ENCODE peak calls at places on chromosomes 12 and 14, in six cellular contexts. One of them, this sample, is unnamed.

GRCh38 chr12:33575346-33575745 is 135.7 kb upstream of the SYT10 start:
- DNase-seq in H1: no peak
- DNase-seq in thyroid gland: no peak
- DNase-seq in stomach: no peak
- DNase-seq in tibial nerve: no peak
- DNase-seq in esophagus squamous epithelium: no peak
- DNase-seq in this sample: no peak

GRCh38 chr14:85675957-85676356 is 146.0 kb downstream of the FLRT2 start:
- DNase-seq in H1: no peak
- DNase-seq in thyroid gland: no peak
- DNase-seq in stomach: no peak
- DNase-seq in tibial nerve: no peak
- DNase-seq in esophagus squamous epithelium: no peak
- DNase-seq in this sample: no peak

GRCh38 chr12:75641031-75641780 is 129.8 kb upstream of the KRR1 start:
- DNase-seq in H1: no peak
- DNase-seq in thyroid gland: no peak
- DNase-seq in stomach: no peak
- DNase-seq in tibial nerve: no peak
- DNase-seq in esophagus squamous epithelium: no peak
- DNase-seq in this sample: no peak

GRCh38 chr14:95485222-95485819 is 31.1 kb downstream of the SYNE3 start:
- DNase-seq in H1: no peak
- DNase-seq in thyroid gland: no peak
- DNase-seq in stomach: no peak
- DNase-seq in tibial nerve: no peak
- DNase-seq in esophagus squamous epithelium: no peak
- DNase-seq in this sample: no peak

GRCh38 chr14:61260939-61261776 is 20.0 kb downstream of the TMEM30B start:
- DNase-seq in H1: no peak
- DNase-seq in thyroid gland: no peak
- DNase-seq in stomach: no peak
- DNase-seq in tibial nerve: no peak
- DNase-seq in esophagus squamous epithelium: no peak
- DNase-seq in this sample: no peak

GRCh38 chr14:34649344-34649743 is 19.4 kb upstream of the SNX6 start:
- DNase-seq in H1: no peak
- DNase-seq in thyroid gland: no peak
- DNase-seq in stomach: no peak
- DNase-seq in tibial nerve: no peak
- DNase-seq in esophagus squamous epithelium: no peak
- DNase-seq in this sample: no peak

GRCh38 chr12:121668750-121669524 is 517 bp downstream of the MORN3 start:
- DNase-seq in H1: peak; percentile 80
- DNase-seq in thyroid gland: peak; percentile 44
- DNase-seq in stomach: peak; percentile 39
- DNase-seq in tibial nerve: no peak
- DNase-seq in esophagus squamous epithelium: no peak
- DNase-seq in this sample: no peak

GRCh38 chr12:105480162-105480561 is 149.7 kb downstream of the C12orf75 start:
- DNase-seq in H1: no peak
- DNase-seq in thyroid gland: no peak
- DNase-seq in stomach: no peak
- DNase-seq in tibial nerve: no peak
- DNase-seq in esophagus squamous epithelium: no peak
- DNase-seq in this sample: no peak

GRCh38 chr12:51270847-51271518 is 768 bp upstream of the SMAGP start:
- DNase-seq in H1: no peak
- DNase-seq in thyroid gland: no peak
- DNase-seq in stomach: no peak
- DNase-seq in tibial nerve: no peak
- DNase-seq in esophagus squamous epithelium: no peak
- DNase-seq in this sample: no peak

GRCh38 chr14:77320238-77320935 is at the start of gene POMT2:
- DNase-seq in H1: peak; percentile 98
- DNase-seq in thyroid gland: peak; percentile 95
- DNase-seq in stomach: peak; percentile 95
- DNase-seq in tibial nerve: peak; percentile 86
- DNase-seq in esophagus squamous epithelium: peak; percentile 82
- DNase-seq in this sample: no peak

GRCh38 chr12:48956279-48957140 is 777 bp downstream of the ARF3 start:
- DNase-seq in H1: peak; percentile 83
- DNase-seq in thyroid gland: peak; percentile 85
- DNase-seq in stomach: peak; percentile 59
- DNase-seq in tibial nerve: peak; percentile 57
- DNase-seq in esophagus squamous epithelium: no peak
- DNase-seq in this sample: peak; percentile 96

GRCh38 chr14:75363156-75363555 is 64.7 kb upstream of the JDP2 start:
- DNase-seq in H1: no peak
- DNase-seq in thyroid gland: no peak
- DNase-seq in stomach: no peak
- DNase-seq in tibial nerve: no peak
- DNase-seq in esophagus squamous epithelium: no peak
- DNase-seq in this sample: no peak

GRCh38 chr12:44403185-44403584 is 472.9 kb downstream of the NELL2 start:
- DNase-seq in H1: no peak
- DNase-seq in thyroid gland: no peak
- DNase-seq in stomach: no peak
- DNase-seq in tibial nerve: no peak
- DNase-seq in esophagus squamous epithelium: no peak
- DNase-seq in this sample: no peak

GRCh38 chr12:47394070-47394469 is 311.8 kb downstream of the RPAP3 start:
- DNase-seq in H1: no peak
- DNase-seq in thyroid gland: no peak
- DNase-seq in stomach: no peak
- DNase-seq in tibial nerve: no peak
- DNase-seq in esophagus squamous epithelium: no peak
- DNase-seq in this sample: no peak

GRCh38 chr14:73829526-73830431 is 21.9 kb upstream of the PTGR2 start:
- DNase-seq in H1: no peak
- DNase-seq in thyroid gland: no peak
- DNase-seq in stomach: no peak
- DNase-seq in tibial nerve: no peak
- DNase-seq in esophagus squamous epithelium: no peak
- DNase-seq in this sample: no peak

GRCh38 chr14:69580009-69580577 is 5.4 kb upstream of the CCDC177 start:
- DNase-seq in H1: peak; percentile 76
- DNase-seq in thyroid gland: no peak
- DNase-seq in stomach: peak; percentile 30
- DNase-seq in tibial nerve: no peak
- DNase-seq in esophagus squamous epithelium: no peak
- DNase-seq in this sample: no peak

GRCh38 chr12:75974323-75975273 is 57.0 kb downstream of the PHLDA1 start:
- DNase-seq in H1: no peak
- DNase-seq in thyroid gland: no peak
- DNase-seq in stomach: no peak
- DNase-seq in tibial nerve: no peak
- DNase-seq in esophagus squamous epithelium: no peak
- DNase-seq in this sample: no peak

GRCh38 chr12:29713729-29714128 is 70.0 kb downstream of the TMTC1 start:
- DNase-seq in H1: no peak
- DNase-seq in thyroid gland: no peak
- DNase-seq in stomach: no peak
- DNase-seq in tibial nerve: no peak
- DNase-seq in esophagus squamous epithelium: no peak
- DNase-seq in this sample: no peak

GRCh38 chr14:78202178-78202577 is 32.0 kb downstream of the NRXN3 start:
- DNase-seq in H1: no peak
- DNase-seq in thyroid gland: no peak
- DNase-seq in stomach: no peak
- DNase-seq in tibial nerve: no peak
- DNase-seq in esophagus squamous epithelium: no peak
- DNase-seq in this sample: no peak

GRCh38 chr12:45540661-45541341 is 188.7 kb upstream of the ARID2 start:
- DNase-seq in H1: no peak
- DNase-seq in thyroid gland: no peak
- DNase-seq in stomach: no peak
- DNase-seq in tibial nerve: no peak
- DNase-seq in esophagus squamous epithelium: no peak
- DNase-seq in this sample: no peak

GRCh38 chr12:112664569-112664968 is 127.0 kb upstream of the RPH3A start:
- DNase-seq in H1: peak; percentile 67
- DNase-seq in thyroid gland: peak; percentile 7
- DNase-seq in stomach: no peak
- DNase-seq in tibial nerve: no peak
- DNase-seq in esophagus squamous epithelium: no peak
- DNase-seq in this sample: no peak

DNA sequence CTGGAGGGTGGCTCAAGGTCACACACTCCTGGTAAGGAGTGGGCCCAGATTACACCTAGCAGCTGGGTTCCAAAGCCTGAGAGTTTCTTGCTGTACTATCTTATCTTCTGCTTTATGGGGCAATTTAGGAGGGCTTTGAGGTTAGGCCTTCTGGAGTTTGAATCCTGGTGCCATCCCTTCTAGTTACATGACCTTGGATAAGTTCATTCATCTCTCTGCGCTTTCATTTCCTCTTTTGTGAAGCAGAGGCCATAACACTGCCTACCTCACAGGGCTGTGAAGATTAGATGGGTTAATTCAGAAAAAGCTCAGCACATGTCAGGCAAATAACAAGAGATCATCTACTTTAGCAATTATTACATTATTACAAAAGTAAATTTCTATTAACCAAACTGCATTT is 7.4 kb upstream of the KRT77 start:
- DNase-seq in H1: no peak
- DNase-seq in thyroid gland: no peak
- DNase-seq in stomach: no peak
- DNase-seq in tibial nerve: no peak
- DNase-seq in esophagus squamous epithelium: no peak
- DNase-seq in this sample: no peak
- H3K27me3 ChIP-seq in H1: peaks cover 8% of the 10 kb centered on the region
- H3K27me3 ChIP-seq in thyroid gland: peaks cover 12% of the 10 kb centered on the region
- H3K27me3 ChIP-seq in stomach: peaks cover 59% of the 10 kb centered on the region
- H3K27me3 ChIP-seq in tibial nerve: no peaks in the 10 kb centered on the region
- H3K27me3 ChIP-seq in esophagus squamous epithelium: peaks cover 13% of the 10 kb centered on the region
- H3K27me3 ChIP-seq in this sample: no peaks in the 10 kb centered on the region

DNA sequence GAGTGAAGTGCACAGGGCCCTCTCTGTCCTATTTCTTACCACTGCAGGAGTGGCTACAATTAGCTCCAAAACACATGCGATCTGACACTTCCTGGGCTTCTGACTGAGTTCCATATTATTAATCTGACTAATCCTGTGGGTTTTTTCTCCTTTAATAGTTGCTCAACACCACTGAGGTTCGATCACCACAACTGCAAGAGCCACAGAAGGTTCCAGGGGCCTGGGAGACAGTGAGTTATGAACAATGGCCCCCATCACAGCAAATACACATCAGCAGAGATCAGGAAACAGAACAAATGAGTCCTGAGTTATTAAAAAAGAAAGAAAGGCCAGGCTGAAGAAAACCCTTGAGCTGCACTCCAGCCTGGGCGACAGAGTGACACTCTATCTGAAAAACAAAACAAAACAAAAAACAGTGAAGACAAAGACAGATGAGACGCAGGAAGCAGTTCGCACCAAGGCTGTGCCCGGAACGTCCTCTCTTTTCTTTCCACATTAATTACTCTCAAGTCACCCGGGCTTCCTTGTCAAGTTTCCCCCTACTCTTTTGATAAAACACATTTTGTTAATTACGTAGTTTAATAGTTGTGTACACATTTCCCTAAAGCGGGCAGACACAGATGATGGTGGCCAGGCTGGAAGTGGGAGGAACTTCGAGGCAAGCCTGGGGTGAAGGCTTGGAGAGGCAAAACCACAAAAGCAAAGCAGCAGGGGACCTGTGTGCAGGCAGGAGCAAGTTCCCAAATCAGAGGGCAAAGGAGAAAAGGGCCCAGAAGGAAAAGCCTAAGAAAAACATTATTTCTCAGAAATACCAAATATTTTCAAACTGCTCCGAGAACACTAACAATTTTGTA is 42.7 kb downstream of the CDC42BPB start:
- DNase-seq in H1: no peak
- DNase-seq in thyroid gland: no peak
- DNase-seq in stomach: no peak
- DNase-seq in tibial nerve: no peak
- DNase-seq in esophagus squamous epithelium: no peak
- DNase-seq in this sample: no peak
- H3K4me3 ChIP-seq in H1: no peak overlapping the region
- H3K4me3 ChIP-seq in thyroid gland: no peak overlapping the region
- H3K4me3 ChIP-seq in stomach: no peak overlapping the region
- H3K4me3 ChIP-seq in tibial nerve: no peak overlapping the region
- H3K4me3 ChIP-seq in esophagus squamous epithelium: no peak overlapping the region
- H3K4me3 ChIP-seq in this sample: no peak overlapping the region

GRCh38 chr12:24530689-24531088 is 418.2 kb downstream of the BCAT1 start:
- DNase-seq in H1: no peak
- DNase-seq in thyroid gland: no peak
- DNase-seq in stomach: no peak
- DNase-seq in tibial nerve: no peak
- DNase-seq in esophagus squamous epithelium: no peak
- DNase-seq in this sample: no peak

GRCh38 chr12:24535334-24536019 is 413.4 kb downstream of the BCAT1 start:
- DNase-seq in H1: no peak
- DNase-seq in thyroid gland: no peak
- DNase-seq in stomach: no peak
- DNase-seq in tibial nerve: no peak
- DNase-seq in esophagus squamous epithelium: no peak
- DNase-seq in this sample: no peak

GRCh38 chr12:24537241-24537860 is 411.6 kb downstream of the BCAT1 start:
- DNase-seq in H1: no peak
- DNase-seq in thyroid gland: no peak
- DNase-seq in stomach: no peak
- DNase-seq in tibial nerve: no peak
- DNase-seq in esophagus squamous epithelium: no peak
- DNase-seq in this sample: no peak

GRCh38 chr12:24534632-24535031 is 414.3 kb downstream of the BCAT1 start:
- DNase-seq in H1: no peak
- DNase-seq in thyroid gland: no peak
- DNase-seq in stomach: no peak
- DNase-seq in tibial nerve: no peak
- DNase-seq in esophagus squamous epithelium: no peak
- DNase-seq in this sample: no peak

DNA sequence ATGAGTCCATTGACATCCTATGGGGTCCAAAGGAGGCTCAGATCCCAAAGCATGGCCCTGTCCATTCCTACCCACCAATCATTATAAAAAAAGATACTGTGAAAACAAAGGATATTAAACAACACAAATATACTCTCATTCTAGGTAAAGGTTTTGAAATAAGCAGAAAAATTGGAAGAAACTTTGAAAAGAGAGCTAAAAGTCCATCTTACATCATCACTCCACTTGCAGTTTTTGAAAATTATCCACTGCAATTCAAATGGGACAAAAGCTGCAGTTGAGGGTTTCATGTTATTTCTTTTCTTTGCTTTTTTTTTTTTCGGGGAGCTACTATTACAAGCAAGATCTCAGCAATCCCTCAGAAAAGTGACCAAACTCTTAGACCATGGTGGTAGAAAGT is 414.9 kb downstream of the BCAT1 start:
- DNase-seq in H1: no peak
- DNase-seq in thyroid gland: no peak
- DNase-seq in stomach: no peak
- DNase-seq in tibial nerve: no peak
- DNase-seq in esophagus squamous epithelium: no peak
- DNase-seq in this sample: no peak
- TF ChIP-seq POLR2A in H1: no peak
- TF ChIP-seq POLR2A in thyroid gland: no peak
- TF ChIP-seq POLR2A in stomach: no peak
- TF ChIP-seq POLR2A in tibial nerve: no peak
- TF ChIP-seq POLR2A in esophagus squamous epithelium: no peak
- TF ChIP-seq POLR2A in this sample: no peak

GRCh38 chr14:100577986-100578431 is 9.2 kb downstream of the BEGAIN start:
- DNase-seq in H1: no peak
- DNase-seq in thyroid gland: no peak
- DNase-seq in stomach: no peak
- DNase-seq in tibial nerve: no peak
- DNase-seq in esophagus squamous epithelium: no peak
- DNase-seq in this sample: no peak
- H3K27me3 ChIP-seq in H1: no peaks in the 10 kb centered on the region
- H3K27me3 ChIP-seq in thyroid gland: no peaks in the 10 kb centered on the region
- H3K27me3 ChIP-seq in stomach: peaks cover 18% of the 10 kb centered on the region
- H3K27me3 ChIP-seq in tibial nerve: no peaks in the 10 kb centered on the region
- H3K27me3 ChIP-seq in esophagus squamous epithelium: no peaks in the 10 kb centered on the region
- H3K27me3 ChIP-seq in this sample: no peaks in the 10 kb centered on the region

GRCh38 chr14:22450266-22450665 is 138.8 kb downstream of the DAD1 start:
- DNase-seq in H1: no peak
- DNase-seq in thyroid gland: no peak
- DNase-seq in stomach: no peak
- DNase-seq in tibial nerve: no peak
- DNase-seq in esophagus squamous epithelium: no peak
- DNase-seq in this sample: no peak
- H3K4me3 ChIP-seq in H1: no peak overlapping the region
- H3K4me3 ChIP-seq in thyroid gland: no peak overlapping the region
- H3K4me3 ChIP-seq in stomach: no peak overlapping the region
- H3K4me3 ChIP-seq in tibial nerve: no peak overlapping the region
- H3K4me3 ChIP-seq in esophagus squamous epithelium: no peak overlapping the region
- H3K4me3 ChIP-seq in this sample: no peak overlapping the region

This sample was measured in vagina.